ENCODE peak calls at places on chromosomes 6 and 20, in five cellular contexts. V is activated CD8-positive, alpha-beta T cell treated with anti-CD3 and anti-CD28 coated beads for 36 hours; T is left cardiac atrium; M is left ventricle myocardium superior; Q is Right ventricle myocardium superior. C is an unnamed sample.

GRCh38 chr6:44381739-44382138 is 5.8 kb upstream of the CDC5L start:
- ATAC-seq in V (no peak), T (peak), M (peak), Q (peak), C (no peak)

GRCh38 chr20:57347393-57347792 is 3.7 kb upstream of the RAE1 start:
- ATAC-seq in V (no peak), T (no peak), M (no peak), Q (no peak), C (no peak)

GRCh38 chr6:3427740-3428085 is 29.1 kb downstream of the SLC22A23 start:
- ATAC-seq in V (no peak), T (peak), M (peak), Q (no peak), C (no peak)

GRCh38 chr20:50652702-50653294 is 38.5 kb downstream of the RIPOR3 start:
- ATAC-seq in V (no peak), T (no peak), M (no peak), Q (no peak), C (peak)

GRCh38 chr20:59835448-59836395 is 97.7 kb downstream of the SYCP2 start:
- ATAC-seq in V (no peak), T (peak), M (peak), Q (peak), C (no peak)

GRCh38 chr6:4973972-4974885 is 29.6 kb downstream of the RPP40 start:
- ATAC-seq in V (no peak), T (peak), M (peak), Q (peak), C (no peak)

GRCh38 chr20:44616604-44616964 is 34.2 kb downstream of the PKIG start:
- ATAC-seq in V (no peak), T (peak), M (peak), Q (peak), C (no peak)

GRCh38 chr20:53706511-53707031 is 112.9 kb upstream of the ZNF217 start:
- ATAC-seq in V (peak), T (no peak), M (peak), Q (peak), C (peak)

GRCh38 chr20:57795347-57795697 is 85.5 kb upstream of the PMEPA1 start:
- ATAC-seq in V (no peak), T (peak), M (peak), Q (peak), C (no peak)

GRCh38 chr20:47799116-47799715 is 13.9 kb upstream of the SULF2 start:
- ATAC-seq in V (no peak), T (peak), M (peak), Q (peak), C (no peak)

GRCh38 chr6:12280458-12280857 is 9.7 kb upstream of the EDN1 start:
- ATAC-seq in V (no peak), T (no peak), M (no peak), Q (no peak), C (no peak)

GRCh38 chr20:52820641-52821292 is 151.4 kb upstream of the TSHZ2 start:
- ATAC-seq in V (no peak), T (no peak), M (no peak), Q (no peak), C (no peak)

GRCh38 chr20:49685161-49685601 is 28.5 kb downstream of the B4GALT5 start:
- ATAC-seq in V (no peak), T (peak), M (peak), Q (peak), C (peak)

GRCh38 chr6:134539865-134540323 is 222.0 kb upstream of the SGK1 start:
- ATAC-seq in V (peak), T (peak), M (peak), Q (peak), C (no peak)